ENCODE peak calls at places on chromosome 17, in eight cellular contexts. I, G, R, Z, J, T, X and M are unnamed samples.

GRCh38 chr17:42193216-42194132 is 820 bp downstream of the GHDC start:
- DNase-seq in I (no peak), G (no peak), R (no peak), Z (no peak), J (no peak), T (no peak), X (no peak), M (peak)

GRCh38 chr17:65537845-65538678 is 23.4 kb downstream of the AXIN2 start:
- DNase-seq in I (no peak), G (no peak), R (no peak), Z (no peak), J (no peak), T (peak), X (no peak), M (no peak)

GRCh38 chr17:3529817-3530741 is 27.5 kb downstream of the TRPV3 start:
- DNase-seq in I (no peak), G (no peak), R (peak), Z (peak), J (no peak), T (no peak), X (no peak), M (no peak)

GRCh38 chr17:80225230-80225629 is 5.0 kb downstream of the SLC26A11 start:
- DNase-seq in I (no peak), G (no peak), R (no peak), Z (no peak), J (no peak), T (no peak), X (no peak), M (no peak)

GRCh38 chr17:61766520-61766919 is 96.8 kb downstream of the BRIP1 start:
- DNase-seq in I (peak), G (no peak), R (no peak), Z (peak), J (no peak), T (no peak), X (no peak), M (no peak)

GRCh38 chr17:59001158-59001814 is 105.4 kb downstream of the TRIM37 start:
- DNase-seq in I (peak), G (peak), R (no peak), Z (peak), J (no peak), T (peak), X (peak), M (peak)

GRCh38 chr17:75636381-75637142 is 3.3 kb downstream of the SMIM5 start:
- DNase-seq in I (no peak), G (no peak), R (no peak), Z (no peak), J (no peak), T (no peak), X (no peak), M (no peak)

GRCh38 chr17:30230596-30231125 is 4.8 kb downstream of the SLC6A4 start:
- DNase-seq in I (peak), G (no peak), R (no peak), Z (peak), J (no peak), T (no peak), X (no peak), M (no peak)

GRCh38 chr17:35733366-35733765 is 1.9 kb downstream of the RASL10B start:
- DNase-seq in I (no peak), G (no peak), R (no peak), Z (no peak), J (no peak), T (no peak), X (no peak), M (no peak)

GRCh38 chr17:61416540-61417363 is 17.1 kb downstream of the TBX2 start:
- DNase-seq in I (peak), G (peak), R (peak), Z (peak), J (peak), T (peak), X (peak), M (peak)

GRCh38 chr17:15377608-15378007 is 36.2 kb upstream of the TEKT3 start:
- DNase-seq in I (peak), G (no peak), R (no peak), Z (peak), J (no peak), T (no peak), X (no peak), M (no peak)

GRCh38 chr17:45355087-45355486 is 38.3 kb upstream of the MAP3K14 start:
- DNase-seq in I (peak), G (no peak), R (no peak), Z (no peak), J (no peak), T (no peak), X (no peak), M (no peak)

GRCh38 chr17:79581306-79581932 is 29.4 kb downstream of the RBFOX3 start:
- DNase-seq in I (no peak), G (no peak), R (peak), Z (no peak), J (no peak), T (no peak), X (no peak), M (no peak)

GRCh38 chr17:199195-199604 is 17.8 kb upstream of the DOC2B start:
- DNase-seq in I (no peak), G (no peak), R (no peak), Z (peak), J (no peak), T (no peak), X (no peak), M (no peak)

GRCh38 chr17:1107777-1108559 is 71.8 kb downstream of the ABR start:
- DNase-seq in I (peak), G (no peak), R (no peak), Z (peak), J (no peak), T (peak), X (no peak), M (no peak)

GRCh38 chr17:81869221-81870154 is 1.6 kb downstream of the ARHGDIA start:
- DNase-seq in I (peak), G (peak), R (peak), Z (peak), J (no peak), T (peak), X (peak), M (peak)

GRCh38 chr17:17385502-17385901 is 82.3 kb downstream of the NT5M start:
- DNase-seq in I (no peak), G (no peak), R (no peak), Z (no peak), J (no peak), T (no peak), X (no peak), M (no peak)